ENCODE peak calls at places on chromosomes 1 and 21, in seven cellular contexts. X is suprapubic skin; E is fibroblast of the aortic adventitia; M is activated CD8-positive, alpha-beta memory T cell treated with anti-CD3 and anti-CD28 coated beads for 24 hours; R is hepatic stellate cell; H is fibroblast of lung; T is neuronal stem cell. P is an unnamed sample.

GRCh38 chr1:223363856-223364684 is at the start of gene SUSD4:
- DNase-seq in X (no peak), E (no peak), M (peak), R (no peak), H (peak), T (peak), P (no peak)

GRCh38 chr1:171257207-171258052 is 9.1 kb downstream of the FMO1 start:
- DNase-seq in X (peak), E (peak), M (no peak), R (no peak), H (peak), T (no peak), P (no peak)

GRCh38 chr1:29332204-29332603 is 95.9 kb downstream of the PTPRU start:
- DNase-seq in X (no peak), E (peak), M (no peak), R (no peak), H (peak), T (peak), P (peak)

GRCh38 chr1:168719306-168720111 is 9.5 kb downstream of the DPT start:
- DNase-seq in X (no peak), E (no peak), M (no peak), R (no peak), H (peak), T (no peak), P (peak)

GRCh38 chr1:226697151-226697575 is 41.9 kb downstream of the ITPKB start:
- DNase-seq in X (no peak), E (peak), M (no peak), R (no peak), H (peak), T (no peak), P (peak)

GRCh38 chr1:64864018-64864945 is 102.1 kb downstream of the JAK1 start:
- DNase-seq in X (no peak), E (no peak), M (peak), R (no peak), H (no peak), T (no peak), P (no peak)

GRCh38 chr1:87149166-87150065 is 179.3 kb upstream of the LMO4 start:
- DNase-seq in X (no peak), E (peak), M (no peak), R (no peak), H (peak), T (no peak), P (peak)

GRCh38 chr1:168084396-168085231 is 52.1 kb downstream of the GPR161 start:
- DNase-seq in X (no peak), E (peak), M (peak), R (peak), H (peak), T (peak), P (peak)

GRCh38 chr1:36034692-36035091 is 49.2 kb upstream of the TEKT2 start:
- DNase-seq in X (no peak), E (peak), M (no peak), R (peak), H (peak), T (no peak), P (peak)

GRCh38 chr1:112527266-112528010 is 18.7 kb downstream of the WNT2B start:
- DNase-seq in X (no peak), E (peak), M (no peak), R (no peak), H (peak), T (no peak), P (peak)

GRCh38 chr1:79044974-79045650 is 38.6 kb upstream of the ADGRL4 start:
- DNase-seq in X (no peak), E (peak), M (no peak), R (no peak), H (peak), T (no peak), P (no peak)

GRCh38 chr1:24318988-24319863 is at the start of gene GRHL3:
- DNase-seq in X (no peak), E (no peak), M (no peak), R (no peak), H (peak), T (no peak), P (no peak)

GRCh38 chr1:234582626-234583354 is 27.2 kb downstream of the IRF2BP2 start:
- DNase-seq in X (no peak), E (no peak), M (no peak), R (no peak), H (peak), T (no peak), P (peak)

GRCh38 chr1:159338018-159338417 is 35.9 kb downstream of the FCER1A start:
- DNase-seq in X (no peak), E (no peak), M (no peak), R (no peak), H (no peak), T (no peak), P (no peak)

GRCh38 chr1:40635763-40636500 is 29.6 kb downstream of the RIMS3 start:
- DNase-seq in X (no peak), E (no peak), M (no peak), R (no peak), H (no peak), T (no peak), P (no peak)

GRCh38 chr1:55209247-55209646 is 5.9 kb downstream of the USP24 start:
- DNase-seq in X (no peak), E (no peak), M (no peak), R (no peak), H (peak), T (no peak), P (no peak)

GRCh38 chr1:145999321-146000024 is 3.1 kb upstream of the TXNIP start:
- DNase-seq in X (peak), E (peak), M (no peak), R (no peak), H (no peak), T (no peak), P (no peak)

GRCh38 chr1:43439121-43439581 is 14.6 kb downstream of the HYI start:
- DNase-seq in X (peak), E (no peak), M (no peak), R (no peak), H (no peak), T (no peak), P (no peak)

GRCh38 chr1:29711582-29712274 is 475.4 kb downstream of the PTPRU start:
- DNase-seq in X (no peak), E (peak), M (no peak), R (peak), H (peak), T (no peak), P (peak)

GRCh38 chr21:42221581-42222345 is 2.8 kb downstream of the ABCG1 start:
- DNase-seq in X (peak), E (peak), M (no peak), R (no peak), H (peak), T (no peak), P (peak)

GRCh38 chr1:18008116-18008515 is 99.5 kb upstream of the IGSF21 start:
- DNase-seq in X (no peak), E (no peak), M (no peak), R (no peak), H (no peak), T (no peak), P (no peak)

GRCh38 chr1:164660415-164661174 is 101.6 kb downstream of the PBX1 start:
- DNase-seq in X (no peak), E (no peak), M (no peak), R (no peak), H (peak), T (no peak), P (peak)

GRCh38 chr1:24191860-24192259 is 4.8 kb upstream of the IFNLR1 start:
- DNase-seq in X (no peak), E (peak), M (no peak), R (peak), H (peak), T (no peak), P (peak)

GRCh38 chr21:42232176-42232825 is 13.4 kb downstream of the ABCG1 start:
- DNase-seq in X (no peak), E (no peak), M (no peak), R (no peak), H (no peak), T (no peak), P (no peak)

GRCh38 chr1:48693180-48693579 is 83.5 kb downstream of the BEND5 start:
- DNase-seq in X (no peak), E (no peak), M (no peak), R (no peak), H (no peak), T (no peak), P (no peak)

GRCh38 chr1:200176181-200176580 is 148.7 kb downstream of the NR5A2 start:
- DNase-seq in X (no peak), E (no peak), M (no peak), R (no peak), H (no peak), T (no peak), P (no peak)

GRCh38 chr1:112718691-112719418 is 3.7 kb upstream of the PPM1J start:
- DNase-seq in X (peak), E (peak), M (peak), R (peak), H (peak), T (peak), P (peak)

GRCh38 chr1:7500381-7501258 is 270.5 kb upstream of the VAMP3 start:
- DNase-seq in X (no peak), E (no peak), M (no peak), R (no peak), H (no peak), T (peak), P (no peak)

GRCh38 chr1:206705187-206705586 is 20.5 kb downstream of the MAPKAPK2 start:
- DNase-seq in X (no peak), E (peak), M (no peak), R (peak), H (peak), T (peak), P (peak)

GRCh38 chr1:158020877-158021630 is 27.6 kb downstream of the KIRREL1 start:
- DNase-seq in X (no peak), E (peak), M (no peak), R (no peak), H (peak), T (no peak), P (peak)

GRCh38 chr1:182699673-182700350 is 15.4 kb upstream of the RGS8 start:
- DNase-seq in X (no peak), E (peak), M (no peak), R (no peak), H (peak), T (peak), P (peak)

GRCh38 chr21:45965084-45965826 is 16.3 kb upstream of the COL6A1 start:
- DNase-seq in X (no peak), E (no peak), M (no peak), R (no peak), H (no peak), T (no peak), P (no peak)

GRCh38 chr1:44553771-44554170 is 120.5 kb downstream of the TMEM53 start:
- DNase-seq in X (no peak), E (peak), M (no peak), R (peak), H (peak), T (no peak), P (peak)

GRCh38 chr1:14961661-14962267 is 191.8 kb upstream of the TMEM51 start:
- DNase-seq in X (no peak), E (peak), M (no peak), R (no peak), H (no peak), T (no peak), P (no peak)

GRCh38 chr21:10418649-10419048 is 102.7 kb upstream of the TPTE start:
- DNase-seq in X (no peak), E (no peak), M (no peak), R (no peak), H (no peak), T (no peak), P (no peak)

GRCh38 chr1:3188150-3188971 is 119.4 kb downstream of the PRDM16 start:
- DNase-seq in X (no peak), E (no peak), M (no peak), R (no peak), H (no peak), T (no peak), P (no peak)

GRCh38 chr1:177495878-177496277 is 325.1 kb downstream of the BRINP2 start:
- DNase-seq in X (no peak), E (no peak), M (no peak), R (no peak), H (no peak), T (no peak), P (no peak)

GRCh38 chr21:37370152-37371040 is 3.8 kb downstream of the DYRK1A start:
- DNase-seq in X (no peak), E (peak), M (no peak), R (no peak), H (peak), T (no peak), P (peak)

GRCh38 chr1:80825067-80825466 is 975.7 kb upstream of the ADGRL2 start:
- DNase-seq in X (no peak), E (no peak), M (no peak), R (no peak), H (no peak), T (no peak), P (no peak)